ENCODE peak calls at places on chromosomes 4 and X, in five cellular contexts. One of them, this sample, is unnamed.

GRCh38 chr4:159434496-159435241 is 331.8 kb downstream of the RAPGEF2 start:
- DNase-seq in sigmoid colon: no peak
- DNase-seq in cardiac fibroblast: peak
- DNase-seq in GM12865: no peak
- DNase-seq in mammary epithelial cell: peak
- DNase-seq in this sample: peak

GRCh38 chr4:146333187-146333894 is 119.0 kb downstream of the REELD1 start:
- DNase-seq in sigmoid colon: no peak
- DNase-seq in cardiac fibroblast: peak
- DNase-seq in GM12865: peak
- DNase-seq in mammary epithelial cell: peak
- DNase-seq in this sample: peak

GRCh38 chrX:373641-374471 is 12.9 kb downstream of the PPP2R3B start:
- DNase-seq in sigmoid colon: no peak
- DNase-seq in cardiac fibroblast: peak
- DNase-seq in GM12865: no peak
- DNase-seq in mammary epithelial cell: peak
- DNase-seq in this sample: no peak

GRCh38 chr4:77158487-77158861 is 1.5 kb downstream of the CCNG2 start:
- DNase-seq in sigmoid colon: no peak
- DNase-seq in cardiac fibroblast: peak
- DNase-seq in GM12865: no peak
- DNase-seq in mammary epithelial cell: no peak
- DNase-seq in this sample: no peak

GRCh38 chr4:4659871-4660651 is 118.2 kb upstream of the STX18 start:
- DNase-seq in sigmoid colon: no peak
- DNase-seq in cardiac fibroblast: peak
- DNase-seq in GM12865: no peak
- DNase-seq in mammary epithelial cell: peak
- DNase-seq in this sample: peak

GRCh38 chrX:13009844-13010243 is 34.6 kb downstream of the FAM9C start:
- DNase-seq in sigmoid colon: no peak
- DNase-seq in cardiac fibroblast: no peak
- DNase-seq in GM12865: no peak
- DNase-seq in mammary epithelial cell: peak
- DNase-seq in this sample: no peak

GRCh38 chrX:18994713-18995112 is 10.8 kb upstream of the PHKA2 start:
- DNase-seq in sigmoid colon: no peak
- DNase-seq in cardiac fibroblast: peak
- DNase-seq in GM12865: no peak
- DNase-seq in mammary epithelial cell: peak
- DNase-seq in this sample: peak

GRCh38 chr4:68874507-68874906 is 58.7 kb downstream of the UGT2B10 start:
- DNase-seq in sigmoid colon: no peak
- DNase-seq in cardiac fibroblast: no peak
- DNase-seq in GM12865: no peak
- DNase-seq in mammary epithelial cell: peak
- DNase-seq in this sample: no peak

GRCh38 chr4:109046549-109047171 is 255.8 kb downstream of the COL25A1 start:
- DNase-seq in sigmoid colon: no peak
- DNase-seq in cardiac fibroblast: peak
- DNase-seq in GM12865: no peak
- DNase-seq in mammary epithelial cell: no peak
- DNase-seq in this sample: peak

GRCh38 chr4:41990029-41990382 is 324 bp upstream of the SLC30A9 start:
- DNase-seq in sigmoid colon: no peak
- DNase-seq in cardiac fibroblast: no peak
- DNase-seq in GM12865: no peak
- DNase-seq in mammary epithelial cell: no peak
- DNase-seq in this sample: no peak

GRCh38 chr4:143046454-143046853 is 138.3 kb upstream of the USP38 start:
- DNase-seq in sigmoid colon: no peak
- DNase-seq in cardiac fibroblast: no peak
- DNase-seq in GM12865: no peak
- DNase-seq in mammary epithelial cell: no peak
- DNase-seq in this sample: no peak

GRCh38 chr4:6267573-6267972 is 2.1 kb upstream of the WFS1 start:
- DNase-seq in sigmoid colon: no peak
- DNase-seq in cardiac fibroblast: peak
- DNase-seq in GM12865: no peak
- DNase-seq in mammary epithelial cell: no peak
- DNase-seq in this sample: peak

GRCh38 chr4:139207873-139208403 is 30.9 kb upstream of the ELF2 start:
- DNase-seq in sigmoid colon: no peak
- DNase-seq in cardiac fibroblast: no peak
- DNase-seq in GM12865: no peak
- DNase-seq in mammary epithelial cell: no peak
- DNase-seq in this sample: peak

GRCh38 chr4:119504616-119505015 is 124.0 kb downstream of the PDE5A start:
- DNase-seq in sigmoid colon: no peak
- DNase-seq in cardiac fibroblast: no peak
- DNase-seq in GM12865: no peak
- DNase-seq in mammary epithelial cell: no peak
- DNase-seq in this sample: no peak

GRCh38 chrX:39955621-39956020 is 142.1 kb downstream of the BCOR start:
- DNase-seq in sigmoid colon: no peak
- DNase-seq in cardiac fibroblast: no peak
- DNase-seq in GM12865: peak
- DNase-seq in mammary epithelial cell: no peak
- DNase-seq in this sample: no peak

DNA sequence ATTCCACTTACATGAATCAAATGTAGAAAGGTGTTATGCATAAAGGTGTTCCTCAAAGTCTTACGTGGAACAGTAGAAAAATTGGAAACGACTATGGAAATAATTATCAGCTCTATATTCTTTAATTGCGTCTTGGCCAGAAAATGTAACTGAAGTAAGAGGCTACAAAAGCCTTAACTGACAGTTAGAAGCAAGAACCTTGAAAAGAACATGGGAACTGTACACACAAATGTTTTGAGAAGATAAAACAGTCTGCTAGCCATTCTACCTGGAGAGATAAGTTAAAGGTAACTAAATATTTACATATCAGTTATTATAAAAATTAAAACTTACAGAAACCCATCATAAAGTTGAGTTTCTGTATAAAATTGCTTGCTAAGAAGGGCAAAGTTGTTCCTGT is 172.0 kb upstream of the FTHL17 start:
- DNase-seq in sigmoid colon: no peak
- DNase-seq in cardiac fibroblast: no peak
- DNase-seq in GM12865: no peak
- DNase-seq in mammary epithelial cell: no peak
- DNase-seq in this sample: no peak
- TF ChIP-seq CTCF in sigmoid colon: no peak
- TF ChIP-seq CTCF in cardiac fibroblast: no peak
- TF ChIP-seq CTCF in GM12865: no peak
- TF ChIP-seq CTCF in mammary epithelial cell: no peak
- TF ChIP-seq CTCF in this sample: no peak

DNA sequence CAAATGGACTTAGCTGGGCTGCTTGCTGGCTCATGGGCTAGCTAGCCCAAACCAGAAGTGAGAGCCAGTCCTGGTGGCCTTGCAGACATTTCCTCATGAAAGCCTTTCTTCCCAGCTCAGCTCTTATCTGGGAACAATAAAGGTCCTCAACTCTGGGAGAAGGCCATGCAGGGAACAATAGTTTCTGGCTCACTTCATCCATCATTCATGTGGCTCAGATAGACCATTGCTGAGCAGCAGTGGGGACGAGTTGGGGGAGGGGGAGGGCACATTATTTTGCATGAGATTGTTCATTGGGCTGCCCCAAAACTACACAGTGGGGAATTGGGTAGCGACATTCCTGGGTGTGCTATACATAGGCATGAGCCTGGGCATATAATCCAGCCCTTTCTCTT is 47.6 kb downstream of the NHSL2 start:
- DNase-seq in sigmoid colon: no peak
- DNase-seq in cardiac fibroblast: no peak
- DNase-seq in GM12865: no peak
- DNase-seq in mammary epithelial cell: no peak
- DNase-seq in this sample: no peak
- H3K4me3 ChIP-seq in sigmoid colon: no peak
- H3K4me3 ChIP-seq in cardiac fibroblast: no peak
- H3K4me3 ChIP-seq in GM12865: no peak
- H3K4me3 ChIP-seq in mammary epithelial cell: no peak
- H3K4me3 ChIP-seq in this sample: no peak

GRCh38 chrX:8190341-8190830 is 19.3 kb upstream of the VCX2 start:
- DNase-seq in sigmoid colon: no peak
- DNase-seq in cardiac fibroblast: no peak
- DNase-seq in GM12865: no peak
- DNase-seq in mammary epithelial cell: no peak
- DNase-seq in this sample: no peak
- TF ChIP-seq CTCF in sigmoid colon: no peak
- TF ChIP-seq CTCF in cardiac fibroblast: no peak
- TF ChIP-seq CTCF in GM12865: no peak
- TF ChIP-seq CTCF in mammary epithelial cell: no peak
- TF ChIP-seq CTCF in this sample: no peak

GRCh38 chr4:38242110-38242509 is 281.9 kb downstream of the PTTG2 start:
- DNase-seq in sigmoid colon: no peak
- DNase-seq in cardiac fibroblast: no peak
- DNase-seq in GM12865: no peak
- DNase-seq in mammary epithelial cell: no peak
- DNase-seq in this sample: no peak
- H3K4me3 ChIP-seq in sigmoid colon: no peak
- H3K4me3 ChIP-seq in cardiac fibroblast: no peak
- H3K4me3 ChIP-seq in GM12865: no peak
- H3K4me3 ChIP-seq in mammary epithelial cell: no peak
- H3K4me3 ChIP-seq in this sample: no peak

GRCh38 chrX:121802881-121803412 is 755.5 kb downstream of the GLUD2 start:
- DNase-seq in sigmoid colon: no peak
- DNase-seq in cardiac fibroblast: no peak
- DNase-seq in GM12865: no peak
- DNase-seq in mammary epithelial cell: no peak
- DNase-seq in this sample: no peak
- TF ChIP-seq CTCF in sigmoid colon: no peak
- TF ChIP-seq CTCF in cardiac fibroblast: no peak
- TF ChIP-seq CTCF in GM12865: no peak
- TF ChIP-seq CTCF in mammary epithelial cell: no peak
- TF ChIP-seq CTCF in this sample: no peak

GRCh38 chrX:149505671-149506070 is 565 bp upstream of the IDS start:
- DNase-seq in sigmoid colon: no peak
- DNase-seq in cardiac fibroblast: no peak
- DNase-seq in GM12865: no peak
- DNase-seq in mammary epithelial cell: no peak
- DNase-seq in this sample: no peak
- H3K4me3 ChIP-seq in sigmoid colon: peak
- H3K4me3 ChIP-seq in cardiac fibroblast: no peak
- H3K4me3 ChIP-seq in GM12865: peak
- H3K4me3 ChIP-seq in mammary epithelial cell: no peak
- H3K4me3 ChIP-seq in this sample: no peak

This sample was measured in fibroblast of villous mesenchyme.